ENCODE peak calls at places on chromosomes 13 and 19, in seven cellular contexts. W is C1 segment of cervical spinal cord; I is neural crest cell; Y is nephron progenitor cell; D is activated naive CD4-positive, alpha-beta T cell; K is keratinocyte; X is aorta. E is an unnamed sample.

GRCh38 chr19:39595950-39596349 is 6.4 kb upstream of the LGALS13 start:
- DNase-seq in W (no peak), I (no peak), Y (no peak), D (no peak), K (no peak), X (no peak), E (no peak)

GRCh38 chr19:48085904-48086864 is 24.4 kb downstream of the PLA2G4C start:
- DNase-seq in W (no peak), I (no peak), Y (no peak), D (no peak), K (no peak), X (no peak), E (no peak)

GRCh38 chr13:66659291-66660012 is 570.7 kb downstream of the PCDH9 start:
- DNase-seq in W (no peak), I (no peak), Y (no peak), D (no peak), K (no peak), X (no peak), E (no peak)

GRCh38 chr19:48244289-48244688 is 11.4 kb downstream of the CARD8 start:
- DNase-seq in W (no peak), I (no peak), Y (no peak), D (no peak), K (no peak), X (no peak), E (no peak)

GRCh38 chr13:28636677-28637317 is 22.1 kb upstream of the POMP start:
- DNase-seq in W (peak; percentile 12), I (peak; percentile 39), Y (peak; percentile 49), D (no peak), K (no peak), X (no peak), E (peak; percentile 76)

GRCh38 chr13:31134055-31134711 is 27.5 kb downstream of the HSPH1 start:
- DNase-seq in W (no peak), I (no peak), Y (no peak), D (no peak), K (no peak), X (no peak), E (no peak)

GRCh38 chr19:27966390-27966816 is 1246.5 kb downstream of the UQCRFS1 start:
- DNase-seq in W (no peak), I (no peak), Y (no peak), D (no peak), K (no peak), X (no peak), E (no peak)

GRCh38 chr13:54241719-54242118 is 1213.1 kb downstream of the OLFM4 start:
- DNase-seq in W (no peak), I (no peak), Y (no peak), D (no peak), K (no peak), X (no peak), E (no peak)

GRCh38 chr13:42392180-42392579 is 120.2 kb downstream of the AKAP11 start:
- DNase-seq in W (no peak), I (no peak), Y (no peak), D (no peak), K (no peak), X (no peak), E (no peak)

GRCh38 chr19:52748336-52748950 is 13.6 kb upstream of the ZNF611 start:
- DNase-seq in W (no peak), I (no peak), Y (no peak), D (no peak), K (no peak), X (no peak), E (no peak)

GRCh38 chr19:34365463-34366401 is 736 bp downstream of the GPI start:
- DNase-seq in W (peak; percentile 5), I (peak; percentile 9), Y (peak; percentile 36), D (no peak), K (no peak), X (peak; percentile 66), E (no peak)

GRCh38 chr19:23343434-23344010 is 51.7 kb downstream of the ZNF91 start:
- DNase-seq in W (no peak), I (no peak), Y (no peak), D (no peak), K (no peak), X (no peak), E (no peak)

GRCh38 chr19:13169769-13170168 is 19.6 kb downstream of the IER2 start:
- DNase-seq in W (no peak), I (no peak), Y (no peak), D (no peak), K (no peak), X (peak; percentile 66), E (no peak)

GRCh38 chr19:29524201-29524911 is 1.4 kb upstream of the VSTM2B start:
- DNase-seq in W (peak; percentile 70), I (no peak), Y (peak; percentile 39), D (no peak), K (no peak), X (no peak), E (no peak)

E was measured in SIG-M5.